ENCODE peak calls at places on chromosome 22, in eight cellular contexts. One of them, this sample, is unnamed.

GRCh38 chr22:36156515-36157419 is 3.8 kb downstream of the APOL3 start:
- DNase-seq in OCI-LY7: peak; percentile 41
- DNase-seq in upper lobe of right lung: peak; percentile 85
- DNase-seq in SJCRH30: no peak
- DNase-seq in AG04450: peak; percentile 16
- DNase-seq in vagina: no peak
- DNase-seq in cardiac fibroblast: peak; percentile 92
- DNase-seq in fibroblast of lung: peak; percentile 75
- DNase-seq in this sample: peak; percentile 66

GRCh38 chr22:46846832-46847355 is 84.4 kb downstream of the TBC1D22A start:
- DNase-seq in vagina: no peak
- DNase-seq in cardiac fibroblast: no peak
- DNase-seq in AG04450: no peak
- DNase-seq in fibroblast of lung: no peak
- DNase-seq in upper lobe of right lung: no peak
- DNase-seq in OCI-LY7: no peak
- DNase-seq in SJCRH30: no peak
- DNase-seq in this sample: no peak

GRCh38 chr22:47059701-47060161 is 297.3 kb downstream of the TBC1D22A start:
- DNase-seq in cardiac fibroblast: no peak
- DNase-seq in AG04450: no peak
- DNase-seq in OCI-LY7: peak; percentile 51
- DNase-seq in upper lobe of right lung: peak; percentile 9
- DNase-seq in vagina: no peak
- DNase-seq in SJCRH30: no peak
- DNase-seq in fibroblast of lung: peak; percentile 9
- DNase-seq in this sample: no peak

GRCh38 chr22:48937032-48937639 is 890.5 kb downstream of the BRD1 start:
- DNase-seq in fibroblast of lung: no peak
- DNase-seq in vagina: peak; percentile 82
- DNase-seq in SJCRH30: no peak
- DNase-seq in upper lobe of right lung: peak; percentile 36
- DNase-seq in OCI-LY7: no peak
- DNase-seq in AG04450: no peak
- DNase-seq in cardiac fibroblast: no peak
- DNase-seq in this sample: no peak

GRCh38 chr22:28734393-28734792 is 7.2 kb downstream of the CHEK2 start:
- DNase-seq in SJCRH30: no peak
- DNase-seq in fibroblast of lung: no peak
- DNase-seq in upper lobe of right lung: no peak
- DNase-seq in OCI-LY7: no peak
- DNase-seq in vagina: no peak
- DNase-seq in AG04450: no peak
- DNase-seq in cardiac fibroblast: no peak
- DNase-seq in this sample: no peak

GRCh38 chr22:42855726-42856125 is 1.3 kb downstream of the ARFGAP3 start:
- DNase-seq in upper lobe of right lung: no peak
- DNase-seq in AG04450: no peak
- DNase-seq in fibroblast of lung: no peak
- DNase-seq in SJCRH30: no peak
- DNase-seq in OCI-LY7: no peak
- DNase-seq in cardiac fibroblast: no peak
- DNase-seq in vagina: no peak
- DNase-seq in this sample: no peak

GRCh38 chr22:27151407-27151806 is 494.0 kb downstream of the MIAT start:
- DNase-seq in vagina: no peak
- DNase-seq in upper lobe of right lung: no peak
- DNase-seq in OCI-LY7: peak; percentile 20
- DNase-seq in AG04450: no peak
- DNase-seq in SJCRH30: no peak
- DNase-seq in fibroblast of lung: no peak
- DNase-seq in cardiac fibroblast: no peak
- DNase-seq in this sample: no peak

GRCh38 chr22:43404673-43405385 is 7.0 kb upstream of the MPPED1 start:
- DNase-seq in SJCRH30: no peak
- DNase-seq in OCI-LY7: no peak
- DNase-seq in upper lobe of right lung: no peak
- DNase-seq in AG04450: no peak
- DNase-seq in vagina: no peak
- DNase-seq in fibroblast of lung: no peak
- DNase-seq in cardiac fibroblast: no peak
- DNase-seq in this sample: peak; percentile 68

GRCh38 chr22:46461566-46462180 is 75.7 kb downstream of the CELSR1 start:
- DNase-seq in AG04450: no peak
- DNase-seq in cardiac fibroblast: no peak
- DNase-seq in vagina: no peak
- DNase-seq in upper lobe of right lung: peak; percentile 48
- DNase-seq in fibroblast of lung: no peak
- DNase-seq in OCI-LY7: no peak
- DNase-seq in SJCRH30: no peak
- DNase-seq in this sample: no peak

GRCh38 chr22:42296381-42296853 is 26.0 kb upstream of the TCF20 start:
- DNase-seq in upper lobe of right lung: no peak
- DNase-seq in cardiac fibroblast: no peak
- DNase-seq in fibroblast of lung: no peak
- DNase-seq in SJCRH30: no peak
- DNase-seq in AG04450: no peak
- DNase-seq in vagina: no peak
- DNase-seq in OCI-LY7: peak; percentile 77
- DNase-seq in this sample: no peak

GRCh38 chr22:44963832-44964721 is 45.7 kb downstream of the PHF21B start:
- DNase-seq in fibroblast of lung: no peak
- DNase-seq in vagina: no peak
- DNase-seq in cardiac fibroblast: no peak
- DNase-seq in AG04450: no peak
- DNase-seq in OCI-LY7: no peak
- DNase-seq in upper lobe of right lung: no peak
- DNase-seq in SJCRH30: no peak
- DNase-seq in this sample: no peak

GRCh38 chr22:35072939-35073338 is 7.0 kb downstream of the ISX start:
- DNase-seq in OCI-LY7: no peak
- DNase-seq in vagina: no peak
- DNase-seq in fibroblast of lung: peak; percentile 1
- DNase-seq in SJCRH30: no peak
- DNase-seq in cardiac fibroblast: no peak
- DNase-seq in upper lobe of right lung: no peak
- DNase-seq in AG04450: no peak
- DNase-seq in this sample: no peak

GRCh38 chr22:35900483-35901168 is 128.0 kb downstream of the RBFOX2 start:
- DNase-seq in OCI-LY7: no peak
- DNase-seq in fibroblast of lung: peak; percentile 85
- DNase-seq in AG04450: no peak
- DNase-seq in upper lobe of right lung: no peak
- DNase-seq in cardiac fibroblast: peak; percentile 47
- DNase-seq in vagina: no peak
- DNase-seq in SJCRH30: peak; percentile 14
- DNase-seq in this sample: no peak

GRCh38 chr22:37819100-37819433 is 4.1 kb upstream of the GALR3 start:
- DNase-seq in fibroblast of lung: no peak
- DNase-seq in AG04450: no peak
- DNase-seq in cardiac fibroblast: no peak
- DNase-seq in OCI-LY7: no peak
- DNase-seq in SJCRH30: no peak
- DNase-seq in vagina: no peak
- DNase-seq in upper lobe of right lung: no peak
- DNase-seq in this sample: no peak

DNA sequence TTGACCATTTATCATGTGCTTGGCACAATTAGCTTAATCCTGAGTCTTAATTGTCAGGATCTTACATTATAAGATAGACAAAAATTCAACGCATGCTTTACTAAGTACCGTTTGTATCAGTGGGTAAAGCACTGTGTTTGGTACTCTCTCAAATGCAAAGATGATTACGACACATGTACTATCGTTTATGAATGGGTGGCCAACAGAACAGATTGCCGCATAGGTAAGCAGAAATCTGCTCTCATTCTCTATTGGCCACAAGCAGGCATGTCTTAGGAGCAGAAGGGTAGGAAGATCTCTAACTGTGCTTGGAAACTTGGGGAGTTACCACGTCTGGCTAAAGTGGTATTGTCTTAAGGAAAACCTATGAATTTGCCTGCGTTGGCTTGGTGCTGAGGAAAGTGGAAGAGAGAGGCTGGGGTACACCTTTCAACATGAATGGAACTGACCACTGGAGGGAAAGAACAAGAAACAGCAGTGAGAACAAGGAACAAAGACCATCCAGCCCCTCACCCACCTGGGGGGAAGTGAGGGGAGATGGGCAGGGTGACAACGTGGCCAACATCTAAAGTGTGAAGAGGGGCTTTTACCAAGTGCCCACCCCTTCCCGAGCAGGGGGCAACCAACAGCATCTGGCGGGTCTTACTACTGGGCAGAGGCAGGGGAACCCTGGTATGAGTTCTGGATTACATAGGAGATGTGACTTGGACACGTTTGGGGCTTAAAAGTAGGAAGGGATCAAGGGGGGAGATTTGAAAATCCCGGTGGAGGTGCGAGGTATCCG is 1.0 kb upstream of the TUBA8 start:
- DNase-seq in vagina: no peak
- DNase-seq in upper lobe of right lung: no peak
- DNase-seq in AG04450: no peak
- DNase-seq in fibroblast of lung: no peak
- DNase-seq in cardiac fibroblast: no peak
- DNase-seq in SJCRH30: no peak
- DNase-seq in OCI-LY7: no peak
- DNase-seq in this sample: no peak
- H3K4me3 ChIP-seq in vagina: peak overlapping the region; percentile 47
- H3K4me3 ChIP-seq in upper lobe of right lung: peak overlapping the region; percentile 46
- H3K4me3 ChIP-seq in AG04450: peak overlapping the region; percentile 53
- H3K4me3 ChIP-seq in fibroblast of lung: no peak overlapping the region
- H3K4me3 ChIP-seq in cardiac fibroblast: no peak overlapping the region
- H3K4me3 ChIP-seq in SJCRH30: no peak overlapping the region
- H3K4me3 ChIP-seq in OCI-LY7: no peak overlapping the region
- H3K4me3 ChIP-seq in this sample: peak overlapping the region; percentile 33

GRCh38 chr22:23893957-23894709 is at the start of gene MIF:
- DNase-seq in SJCRH30: peak; percentile 94
- DNase-seq in upper lobe of right lung: peak; percentile 98
- DNase-seq in cardiac fibroblast: peak; percentile 97
- DNase-seq in vagina: no peak
- DNase-seq in OCI-LY7: peak; percentile 98
- DNase-seq in AG04450: peak; percentile 72
- DNase-seq in fibroblast of lung: peak; percentile 88
- DNase-seq in this sample: peak; percentile 93

GRCh38 chr22:23896523-23897186 is 2.5 kb downstream of the MIF start:
- DNase-seq in AG04450: no peak
- DNase-seq in cardiac fibroblast: no peak
- DNase-seq in fibroblast of lung: no peak
- DNase-seq in OCI-LY7: no peak
- DNase-seq in upper lobe of right lung: no peak
- DNase-seq in SJCRH30: no peak
- DNase-seq in vagina: no peak
- DNase-seq in this sample: no peak

GRCh38 chr22:23894710-23895598 is 771 bp downstream of the MIF start:
- DNase-seq in upper lobe of right lung: peak; percentile 91
- DNase-seq in cardiac fibroblast: peak; percentile 83
- DNase-seq in OCI-LY7: peak; percentile 88
- DNase-seq in vagina: no peak
- DNase-seq in SJCRH30: peak; percentile 46
- DNase-seq in AG04450: peak; percentile 21
- DNase-seq in fibroblast of lung: peak; percentile 75
- DNase-seq in this sample: peak; percentile 84

GRCh38 chr22:23896166-23896522 is 2.0 kb downstream of the MIF start:
- DNase-seq in fibroblast of lung: no peak
- DNase-seq in AG04450: no peak
- DNase-seq in cardiac fibroblast: no peak
- DNase-seq in upper lobe of right lung: no peak
- DNase-seq in vagina: no peak
- DNase-seq in SJCRH30: no peak
- DNase-seq in OCI-LY7: no peak
- DNase-seq in this sample: no peak

GRCh38 chr22:23895599-23896144 is 1.5 kb downstream of the MIF start:
- DNase-seq in AG04450: no peak
- DNase-seq in fibroblast of lung: no peak
- DNase-seq in OCI-LY7: no peak
- DNase-seq in cardiac fibroblast: no peak
- DNase-seq in SJCRH30: no peak
- DNase-seq in vagina: no peak
- DNase-seq in upper lobe of right lung: no peak
- DNase-seq in this sample: no peak
- H3K4me3 ChIP-seq in AG04450: peak overlapping the region; percentile 85
- H3K4me3 ChIP-seq in fibroblast of lung: peak overlapping the region; percentile 78
- H3K4me3 ChIP-seq in OCI-LY7: peak overlapping the region; percentile 87
- H3K4me3 ChIP-seq in cardiac fibroblast: peak overlapping the region; percentile 78
- H3K4me3 ChIP-seq in SJCRH30: peak overlapping the region; percentile 69
- H3K4me3 ChIP-seq in vagina: peak overlapping the region; percentile 86
- H3K4me3 ChIP-seq in upper lobe of right lung: peak overlapping the region; percentile 79
- H3K4me3 ChIP-seq in this sample: peak overlapping the region; percentile 81

DNA sequence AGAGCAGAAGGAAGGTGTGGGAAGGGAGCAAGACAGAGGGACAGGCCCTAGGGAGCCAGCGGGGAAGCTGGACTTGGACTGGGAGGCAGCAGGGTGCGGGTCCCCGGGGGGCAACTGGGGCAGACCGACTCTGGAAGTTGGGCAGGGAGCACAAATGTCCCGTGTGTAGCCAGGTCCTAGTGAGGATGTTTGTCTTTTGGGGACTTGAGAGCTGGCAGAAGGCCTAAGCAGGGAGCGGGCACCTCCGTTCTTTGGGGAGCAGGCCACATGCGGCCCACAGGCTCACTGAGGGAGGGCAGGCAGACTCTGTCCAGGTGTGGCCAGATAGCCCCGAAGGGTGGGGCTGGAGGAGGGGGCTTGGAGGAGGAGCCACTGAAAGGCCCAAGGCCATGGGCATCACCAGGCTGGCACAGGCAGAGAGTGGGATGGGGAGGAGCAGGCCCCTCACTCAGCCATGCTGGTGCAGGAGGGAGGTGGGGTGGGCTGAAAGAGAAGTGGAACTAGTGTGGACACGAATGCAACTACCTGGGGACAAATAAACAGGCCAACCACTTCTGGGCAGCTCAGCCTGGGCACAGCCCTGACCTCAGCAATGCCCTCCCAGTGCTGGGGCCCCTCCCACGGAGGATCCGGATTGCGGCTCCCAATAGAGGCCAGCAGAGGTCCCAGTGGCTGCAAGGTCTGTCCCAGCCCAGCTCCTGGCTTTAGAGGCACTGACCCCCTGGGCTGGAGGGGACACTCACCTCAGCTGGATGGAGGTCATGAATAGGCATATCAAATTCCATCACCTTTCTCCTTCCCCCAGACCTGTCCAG is 1.3 kb upstream of the SCARF2 start:
- DNase-seq in vagina: no peak
- DNase-seq in upper lobe of right lung: peak; percentile 64
- DNase-seq in SJCRH30: no peak
- DNase-seq in cardiac fibroblast: peak; percentile 30
- DNase-seq in AG04450: no peak
- DNase-seq in fibroblast of lung: no peak
- DNase-seq in OCI-LY7: no peak
- DNase-seq in this sample: no peak
- H3K4me3 ChIP-seq in vagina: peak overlapping the region; percentile 60
- H3K4me3 ChIP-seq in upper lobe of right lung: peak overlapping the region; percentile 71
- H3K4me3 ChIP-seq in SJCRH30: no peak overlapping the region
- H3K4me3 ChIP-seq in cardiac fibroblast: peak overlapping the region; percentile 57
- H3K4me3 ChIP-seq in AG04450: peak overlapping the region; percentile 75
- H3K4me3 ChIP-seq in fibroblast of lung: no peak overlapping the region
- H3K4me3 ChIP-seq in OCI-LY7: no peak overlapping the region
- H3K4me3 ChIP-seq in this sample: peak overlapping the region; percentile 41

DNA sequence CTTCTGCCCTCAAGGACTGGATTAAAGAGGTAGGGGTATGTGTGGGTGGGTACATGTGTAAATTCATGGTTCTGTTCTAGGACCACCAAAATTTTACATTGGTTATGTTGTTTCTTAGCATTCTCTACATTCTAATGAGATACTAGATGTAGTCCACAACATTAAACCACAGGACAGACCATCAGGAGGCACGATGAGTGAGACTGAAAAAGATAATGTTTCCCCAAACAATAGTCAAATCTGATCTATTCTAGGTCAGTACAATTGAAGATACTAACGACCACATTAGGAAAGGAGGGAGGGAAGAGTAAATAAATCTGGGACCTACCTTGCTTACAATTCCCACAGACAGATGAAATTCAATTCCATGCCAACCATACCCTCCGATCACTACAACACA is 42.2 kb downstream of the MRTFA start:
- DNase-seq in SJCRH30: no peak
- DNase-seq in cardiac fibroblast: no peak
- DNase-seq in OCI-LY7: no peak
- DNase-seq in vagina: no peak
- DNase-seq in AG04450: no peak
- DNase-seq in fibroblast of lung: no peak
- DNase-seq in upper lobe of right lung: no peak
- DNase-seq in this sample: no peak
- H3K4me3 ChIP-seq in SJCRH30: no peak overlapping the region
- H3K4me3 ChIP-seq in cardiac fibroblast: no peak overlapping the region
- H3K4me3 ChIP-seq in OCI-LY7: peak overlapping the region; percentile 54
- H3K4me3 ChIP-seq in vagina: no peak overlapping the region
- H3K4me3 ChIP-seq in AG04450: no peak overlapping the region
- H3K4me3 ChIP-seq in fibroblast of lung: no peak overlapping the region
- H3K4me3 ChIP-seq in upper lobe of right lung: no peak overlapping the region
- H3K4me3 ChIP-seq in this sample: no peak overlapping the region

This sample was measured in prostate gland.